ENCODE peak calls at places on chromosomes 2 and 18, in five cellular contexts. X is caudate nucleus; E is activated T-cell treated with anti-CD3 and anti-CD28 coated beads, Interleukin-2, amount 50 U/mL, for 1 hour; N is adipocyte; T is HuH-7. I is an unnamed sample.

GRCh38 chr2:204357175-204357695 is 188.0 kb upstream of the PARD3B start:
- DNase-seq in N (no peak), X (no peak), T (no peak), E (no peak), I (no peak)

GRCh38 chr2:8641516-8641915 is 40.3 kb upstream of the ID2 start:
- DNase-seq in E (no peak), N (no peak), X (no peak), T (no peak), I (no peak)

GRCh38 chr2:28219134-28219533 is 173.5 kb upstream of the FOSL2 start:
- DNase-seq in N (peak), X (no peak), T (no peak), E (no peak), I (no peak)

GRCh38 chr2:9018109-9018508 is 14.6 kb upstream of the MBOAT2 start:
- DNase-seq in T (no peak), X (no peak), N (no peak), E (no peak), I (no peak)

GRCh38 chr2:117587310-117587709 is 227.2 kb upstream of the DDX18 start:
- DNase-seq in E (no peak), X (no peak), T (no peak), N (no peak), I (no peak)

GRCh38 chr2:65344689-65345088 is 87.7 kb downstream of the SPRED2 start:
- DNase-seq in T (no peak), X (no peak), N (no peak), E (no peak), I (no peak)

GRCh38 chr2:107932986-107933385 is 53.3 kb upstream of the SLC5A7 start:
- DNase-seq in T (no peak), E (no peak), N (peak), X (no peak), I (no peak)

GRCh38 chr18:13460946-13461345 is 242.4 kb downstream of the LDLRAD4 start:
- DNase-seq in N (no peak), E (peak), X (no peak), T (no peak), I (no peak)

GRCh38 chr2:135152361-135152760 is 100.3 kb downstream of the RAB3GAP1 start:
- DNase-seq in T (no peak), N (peak), E (no peak), X (no peak), I (no peak)